ENCODE peak calls at places on chromosome 13, in ten cellular contexts. L, M, C, Z, D, Y, G, W, N and I are unnamed samples.

GRCh38 chr13:101941095-101941777 is 460.6 kb downstream of the FGF14 start:
- DNase-seq in L (no peak), M (peak; percentile 12), C (no peak), Z (no peak), D (no peak), Y (no peak), G (peak; percentile 28), W (no peak), N (no peak), I (no peak)

GRCh38 chr13:103263448-103263847 is 197.2 kb upstream of the SLC10A2 start:
- DNase-seq in L (no peak), M (no peak), C (no peak), Z (no peak), D (no peak), Y (no peak), G (no peak), W (no peak), N (no peak), I (no peak)

GRCh38 chr13:77698211-77699058 is 948 bp downstream of the SLAIN1 start:
- DNase-seq in L (peak; percentile 1), M (peak; percentile 44), C (peak; percentile 63), Z (peak; percentile 39), D (no peak), Y (peak; percentile 1), G (peak; percentile 73), W (peak; percentile 73), N (peak; percentile 46), I (peak; percentile 40)

GRCh38 chr13:96575423-96576320 is 418.6 kb downstream of the OXGR1 start:
- DNase-seq in L (no peak), M (no peak), C (no peak), Z (no peak), D (no peak), Y (no peak), G (no peak), W (no peak), N (no peak), I (no peak)

GRCh38 chr13:49563513-49563912 is 21.8 kb downstream of the RCBTB1 start:
- DNase-seq in L (no peak), M (no peak), C (no peak), Z (no peak), D (no peak), Y (no peak), G (no peak), W (no peak), N (no peak), I (no peak)

GRCh38 chr13:109396266-109396665 is 390.1 kb downstream of the IRS2 start:
- DNase-seq in L (no peak), M (no peak), C (no peak), Z (no peak), D (no peak), Y (no peak), G (no peak), W (no peak), N (no peak), I (no peak)

GRCh38 chr13:73880365-73880764 is 253.8 kb downstream of the KLF12 start:
- DNase-seq in L (no peak), M (no peak), C (no peak), Z (no peak), D (no peak), Y (no peak), G (no peak), W (no peak), N (no peak), I (no peak)

GRCh38 chr13:54709546-54709945 is 1680.9 kb downstream of the OLFM4 start:
- DNase-seq in L (no peak), M (no peak), C (no peak), Z (no peak), D (no peak), Y (no peak), G (no peak), W (no peak), N (no peak), I (no peak)

GRCh38 chr13:53126803-53127202 is 98.2 kb downstream of the OLFM4 start:
- DNase-seq in L (no peak), M (no peak), C (no peak), Z (no peak), D (no peak), Y (no peak), G (no peak), W (no peak), N (no peak), I (no peak)

GRCh38 chr13:24107955-24108614 is 52.4 kb upstream of the SPATA13 start:
- DNase-seq in L (no peak), M (no peak), C (no peak), Z (no peak), D (no peak), Y (no peak), G (no peak), W (no peak), N (no peak), I (no peak)

GRCh38 chr13:95002968-95003813 is 290.8 kb upstream of the SOX21 start:
- DNase-seq in L (no peak), M (peak; percentile 45), C (no peak), Z (no peak), D (peak; percentile 86), Y (no peak), G (peak; percentile 97), W (peak; percentile 23), N (no peak), I (no peak)

GRCh38 chr13:98582947-98583346 is 6.0 kb upstream of the STK24 start:
- DNase-seq in L (no peak), M (no peak), C (no peak), Z (no peak), D (no peak), Y (no peak), G (no peak), W (no peak), N (no peak), I (no peak)

GRCh38 chr13:84121456-84121855 is 239.2 kb upstream of the SLITRK1 start:
- DNase-seq in L (no peak), M (peak; percentile 9), C (no peak), Z (no peak), D (no peak), Y (peak; percentile 0), G (peak; percentile 59), W (peak; percentile 40), N (no peak), I (no peak)

GRCh38 chr13:81393686-81394085 is 1052.8 kb upstream of the SPRY2 start:
- DNase-seq in L (no peak), M (no peak), C (no peak), Z (no peak), D (no peak), Y (no peak), G (no peak), W (peak; percentile 22), N (no peak), I (no peak)

GRCh38 chr13:98129059-98129741 is 13.7 kb upstream of the FARP1 start:
- DNase-seq in L (no peak), M (no peak), C (no peak), Z (no peak), D (no peak), Y (no peak), G (no peak), W (no peak), N (no peak), I (no peak)

GRCh38 chr13:97944396-97945029 is 9.0 kb upstream of the IPO5 start:
- DNase-seq in L (no peak), M (no peak), C (no peak), Z (no peak), D (no peak), Y (no peak), G (no peak), W (no peak), N (no peak), I (no peak)

GRCh38 chr13:40341086-40341471 is 325.4 kb downstream of the FOXO1 start:
- DNase-seq in L (no peak), M (no peak), C (no peak), Z (no peak), D (no peak), Y (no peak), G (no peak), W (peak; percentile 52), N (no peak), I (no peak)

GRCh38 chr13:102555914-102556553 is 40.8 kb upstream of the TPP2 start:
- DNase-seq in L (no peak), M (peak; percentile 57), C (no peak), Z (peak; percentile 4), D (peak; percentile 30), Y (peak; percentile 11), G (peak; percentile 68), W (peak; percentile 39), N (no peak), I (no peak)

GRCh38 chr13:45292176-45292575 is 48.8 kb downstream of the TPT1 start:
- DNase-seq in L (no peak), M (no peak), C (no peak), Z (no peak), D (no peak), Y (no peak), G (no peak), W (no peak), N (no peak), I (no peak)

GRCh38 chr13:68608147-68608546 is 1378.0 kb upstream of the PCDH9 start:
- DNase-seq in L (no peak), M (no peak), C (no peak), Z (no peak), D (no peak), Y (no peak), G (no peak), W (no peak), N (no peak), I (no peak)

GRCh38 chr13:114144606-114145244 is 12.3 kb upstream of the RASA3 start:
- DNase-seq in L (no peak), M (no peak), C (peak; percentile 39), Z (no peak), D (no peak), Y (no peak), G (no peak), W (no peak), N (no peak), I (no peak)

GRCh38 chr13:24050292-24050711 is 110.2 kb upstream of the SPATA13 start:
- DNase-seq in L (no peak), M (no peak), C (no peak), Z (no peak), D (no peak), Y (no peak), G (no peak), W (no peak), N (no peak), I (no peak)

GRCh38 chr13:110023729-110024645 is 237.6 kb upstream of the IRS2 start:
- DNase-seq in L (no peak), M (peak; percentile 57), C (no peak), Z (no peak), D (peak; percentile 60), Y (no peak), G (peak; percentile 65), W (peak; percentile 35), N (no peak), I (no peak)

GRCh38 chr13:104737713-104738112 is 1671.5 kb upstream of the SLC10A2 start:
- DNase-seq in L (no peak), M (no peak), C (no peak), Z (no peak), D (no peak), Y (no peak), G (no peak), W (no peak), N (no peak), I (no peak)

GRCh38 chr13:49503951-49504350 is 8.2 kb downstream of the PHF11 start:
- DNase-seq in L (no peak), M (no peak), C (no peak), Z (no peak), D (no peak), Y (no peak), G (no peak), W (no peak), N (no peak), I (no peak)

GRCh38 chr13:20383058-20383457 is 142.6 kb downstream of the CRYL1 start:
- DNase-seq in L (no peak), M (peak; percentile 62), C (no peak), Z (no peak), D (no peak), Y (no peak), G (peak; percentile 79), W (no peak), N (no peak), I (no peak)

GRCh38 chr13:97724450-97724849 is 229.0 kb upstream of the IPO5 start:
- DNase-seq in L (no peak), M (no peak), C (no peak), Z (no peak), D (no peak), Y (no peak), G (no peak), W (no peak), N (no peak), I (no peak)

GRCh38 chr13:57631607-57632275 is at the start of gene PCDH17:
- DNase-seq in L (no peak), M (peak; percentile 54), C (no peak), Z (no peak), D (peak; percentile 45), Y (peak; percentile 2), G (no peak), W (peak; percentile 70), N (peak; percentile 1), I (no peak)